ENCODE peak calls at places on chromosomes 16 and 17, in nine cellular contexts. W is cardiac fibroblast, V is LHCN-M2, R is KG1, L is cardiac septum, F is LoVo, C is ovary, Z is neural crest cell, H is activated T-cell treated with anti-CD3 and anti-CD28 coated beads for 1 hour. T is an unnamed sample.

GRCh38 chr16:57600048-57600835 is 28.2 kb upstream of the ADGRG1 start:
- DNase-seq in V (no peak), Z (peak; percentile 54), W (peak; percentile 50), C (no peak), F (peak; percentile 38), L (no peak), R (no peak), H (no peak), T (no peak)

GRCh38 chr16:48895142-48895541 is 285.2 kb upstream of the N4BP1 start:
- DNase-seq in C (no peak), V (no peak), F (no peak), L (peak; percentile 29), Z (no peak), H (no peak), W (no peak), R (no peak), T (no peak)

GRCh38 chr16:52863000-52863399 is 189.7 kb downstream of the CHD9NB start:
- DNase-seq in L (no peak), F (no peak), V (no peak), R (no peak), H (no peak), C (no peak), W (no peak), Z (no peak), T (no peak)

GRCh38 chr17:66782866-66783265 is 52.1 kb upstream of the CACNG5 start:
- DNase-seq in W (no peak), L (peak; percentile 24), C (no peak), F (no peak), R (no peak), V (no peak), Z (no peak), H (no peak), T (no peak)

GRCh38 chr17:79658811-79659207 is 48.0 kb upstream of the RBFOX3 start:
- DNase-seq in Z (peak; percentile 39), H (no peak), R (no peak), V (peak; percentile 4), L (no peak), W (peak; percentile 28), C (peak; percentile 12), F (no peak), T (peak; percentile 8)

GRCh38 chr16:85556456-85557082 is 56.6 kb upstream of the GSE1 start:
- DNase-seq in F (peak; percentile 19), C (peak; percentile 64), H (peak; percentile 34), Z (no peak), L (peak; percentile 86), V (no peak), R (no peak), W (no peak), T (peak; percentile 66)

GRCh38 chr17:44266402-44267164 is 1.4 kb downstream of the SLC4A1 start:
- DNase-seq in F (no peak), Z (no peak), R (no peak), H (no peak), L (no peak), W (no peak), V (peak; percentile 13), C (no peak), T (no peak)

GRCh38 chr17:29757788-29758187 is 135.1 kb upstream of the CORO6 start:
- DNase-seq in V (no peak), R (no peak), W (no peak), C (no peak), H (no peak), L (no peak), F (no peak), Z (no peak), T (no peak)

GRCh38 chr17:40253565-40253964 is 34.1 kb upstream of the CDC6 start:
- DNase-seq in C (no peak), F (no peak), Z (no peak), R (no peak), L (no peak), H (no peak), W (no peak), V (peak; percentile 5), T (no peak)

GRCh38 chr16:89491238-89491869 is 993 bp upstream of the ANKRD11 start:
- DNase-seq in H (no peak), W (peak; percentile 48), Z (no peak), C (no peak), F (no peak), V (no peak), R (no peak), L (no peak), T (no peak)

GRCh38 chr17:71118039-71118438 is 948.7 kb downstream of the KCNJ2 start:
- DNase-seq in W (no peak), F (peak; percentile 4), H (no peak), R (no peak), V (peak; percentile 43), C (no peak), L (no peak), Z (no peak), T (no peak)

GRCh38 chr16:51154271-51155171 is 3.5 kb upstream of the SALL1 start:
- DNase-seq in Z (peak; percentile 25), R (no peak), C (no peak), V (no peak), L (peak; percentile 26), H (no peak), W (no peak), F (no peak), T (no peak)

GRCh38 chr17:42428141-42428944 is 5.3 kb upstream of the CAVIN1 start:
- DNase-seq in H (peak; percentile 25), V (peak; percentile 98), Z (peak; percentile 41), C (no peak), W (peak; percentile 99), F (peak; percentile 53), L (no peak), R (peak; percentile 49), T (peak; percentile 16)

GRCh38 chr16:23952128-23953041 is 116.6 kb downstream of the PRKCB start:
- DNase-seq in F (no peak), C (no peak), R (peak; percentile 82), Z (no peak), W (no peak), L (no peak), V (no peak), H (no peak), T (no peak)

GRCh38 chr16:69150146-69150865 is 17.9 kb downstream of the UTP4 start:
- DNase-seq in C (peak; percentile 34), R (peak; percentile 56), H (no peak), F (peak; percentile 49), Z (peak; percentile 53), V (peak; percentile 67), W (peak; percentile 87), L (no peak), T (peak; percentile 32)

GRCh38 chr17:45294506-45294905 is 22.3 kb downstream of the MAP3K14 start:
- DNase-seq in Z (no peak), R (no peak), V (peak; percentile 85), F (no peak), L (no peak), H (no peak), W (peak; percentile 68), C (no peak), T (no peak)

GRCh38 chr16:19555938-19556778 is 655 bp downstream of the VPS35L start:
- DNase-seq in R (peak; percentile 59), V (peak; percentile 75), W (peak; percentile 61), L (no peak), H (no peak), C (no peak), F (no peak), Z (peak; percentile 49), T (no peak)

GRCh38 chr17:29240477-29240876 is 6.2 kb upstream of the CRYBA1 start:
- DNase-seq in W (no peak), R (no peak), Z (no peak), H (no peak), L (no peak), V (peak; percentile 32), F (no peak), C (no peak), T (no peak)

GRCh38 chr16:66220766-66221165 is 145.7 kb upstream of the CDH5 start:
- DNase-seq in F (no peak), L (no peak), R (no peak), Z (no peak), W (no peak), H (no peak), V (no peak), C (no peak), T (no peak)

GRCh38 chr17:31733326-31733725 is 125.7 kb downstream of the COPRS start:
- DNase-seq in R (no peak), W (no peak), F (no peak), H (no peak), Z (no peak), C (no peak), L (no peak), V (no peak), T (no peak)

GRCh38 chr16:22055881-22056280 is 36.5 kb upstream of the VWA3A start:
- DNase-seq in F (no peak), C (no peak), H (no peak), R (no peak), Z (no peak), W (peak; percentile 8), V (no peak), L (no peak), T (no peak)

GRCh38 chr17:62617894-62618472 is 9.5 kb upstream of the MRC2 start:
- DNase-seq in H (no peak), Z (no peak), R (no peak), L (no peak), V (peak; percentile 32), F (no peak), W (no peak), C (no peak), T (no peak)

GRCh38 chr16:68802190-68802589 is 41.1 kb upstream of the TANGO6 start:
- DNase-seq in Z (no peak), V (peak; percentile 58), W (peak; percentile 92), F (no peak), L (no peak), C (no peak), H (no peak), R (no peak), T (no peak)

GRCh38 chr16:28027055-28027454 is 36.5 kb downstream of the GSG1L start:
- DNase-seq in H (no peak), C (no peak), F (no peak), L (no peak), V (no peak), Z (no peak), W (no peak), R (no peak), T (no peak)

GRCh38 chr16:60031751-60032150 is 1297.6 kb upstream of the GOT2 start:
- DNase-seq in R (no peak), W (no peak), C (no peak), Z (no peak), H (no peak), L (no peak), F (no peak), V (peak; percentile 1), T (no peak)

GRCh38 chr17:69882281-69882680 is 192.7 kb upstream of the KCNJ16 start:
- DNase-seq in R (no peak), F (no peak), W (no peak), C (no peak), L (no peak), H (no peak), V (peak; percentile 11), Z (no peak), T (no peak)

GRCh38 chr16:85587763-85588474 is 25.2 kb upstream of the GSE1 start:
- DNase-seq in F (no peak), R (no peak), W (no peak), Z (no peak), C (no peak), V (no peak), H (no peak), L (no peak), T (no peak)

GRCh38 chr17:76480676-76481075 is 13.3 kb downstream of the AANAT start:
- DNase-seq in L (no peak), F (no peak), C (peak; percentile 60), Z (peak; percentile 58), V (no peak), R (no peak), H (no peak), W (no peak), T (no peak)

T was measured in CD8-positive, alpha-beta T cell.